ENCODE peak calls at places on chromosomes 11 and 22, in six cellular contexts. X is midbrain, I is NCI-H1436, Y is globus pallidus, J is LoVo, G is HFFc6. Q is an unnamed sample.

GRCh38 chr22:18103527-18104269 is 6.9 kb upstream of the TUBA8 start:
- DNase-seq in X (no peak), I (no peak), Y (no peak), J (no peak), G (no peak), Q (no peak)

GRCh38 chr11:72721276-72721675 is 30.9 kb downstream of the ARAP1 start:
- DNase-seq in X (no peak), I (no peak), Y (no peak), J (no peak), G (no peak), Q (no peak)

GRCh38 chr11:63609536-63609935 is 4.7 kb downstream of the PLAAT3 start:
- DNase-seq in X (peak), I (no peak), Y (peak), J (peak), G (no peak), Q (peak)

GRCh38 chr11:13278620-13279486 is 1.3 kb downstream of the BMAL1 start:
- DNase-seq in X (no peak), I (no peak), Y (no peak), J (no peak), G (no peak), Q (no peak)

GRCh38 chr11:20599424-20600346 is at the start of gene SLC6A5:
- DNase-seq in X (peak), I (no peak), Y (no peak), J (peak), G (no peak), Q (peak)

GRCh38 chr11:113626736-113627135 is 79.4 kb downstream of the TMPRSS5 start:
- DNase-seq in X (no peak), I (no peak), Y (no peak), J (no peak), G (no peak), Q (no peak)

GRCh38 chr11:117179048-117179999 is 781 bp downstream of the SIDT2 start:
- DNase-seq in X (no peak), I (peak), Y (peak), J (no peak), G (no peak), Q (peak)

GRCh38 chr22:16844529-16844928 is 19.3 kb upstream of the XKR3 start:
- DNase-seq in X (no peak), I (no peak), Y (no peak), J (no peak), G (no peak), Q (no peak)

GRCh38 chr11:108009497-108010360 is 1.0 kb downstream of the CUL5 start:
- DNase-seq in X (peak), I (no peak), Y (peak), J (no peak), G (no peak), Q (no peak)

GRCh38 chr11:9568854-9569587 is 4.4 kb upstream of the WEE1 start:
- DNase-seq in X (peak), I (no peak), Y (no peak), J (peak), G (peak), Q (peak)

GRCh38 chr11:107561688-107562087 is 3.8 kb downstream of the ALKBH8 start:
- DNase-seq in X (no peak), I (no peak), Y (no peak), J (no peak), G (peak), Q (no peak)

GRCh38 chr22:45503071-45503815 is 560 bp downstream of the FBLN1 start:
- DNase-seq in X (no peak), I (no peak), Y (no peak), J (no peak), G (no peak), Q (no peak)